ENCODE peak calls at places on chromosome 2, in eight cellular contexts. One of them, this sample, is unnamed.

GRCh38 chr2:227188292-227188691 is 23.9 kb downstream of the COL4A3 start:
- DNase-seq in naive B cell: no peak
- DNase-seq in Ammon's horn: no peak
- DNase-seq in central memory CD4-positive, alpha-beta T cell: no peak
- DNase-seq in globus pallidus: no peak
- DNase-seq in HepG2: no peak
- DNase-seq in SHP77: no peak
- DNase-seq in left ventricle myocardium inferior: no peak
- DNase-seq in this sample: peak; percentile 37

GRCh38 chr2:20199381-20200270 is 25.3 kb downstream of the SDC1 start:
- DNase-seq in central memory CD4-positive, alpha-beta T cell: no peak
- DNase-seq in Ammon's horn: no peak
- DNase-seq in SHP77: no peak
- DNase-seq in left ventricle myocardium inferior: no peak
- DNase-seq in HepG2: no peak
- DNase-seq in naive B cell: no peak
- DNase-seq in globus pallidus: no peak
- DNase-seq in this sample: no peak

GRCh38 chr2:96971926-96972444 is 14.4 kb downstream of the FAM178B start:
- DNase-seq in central memory CD4-positive, alpha-beta T cell: no peak
- DNase-seq in HepG2: no peak
- DNase-seq in naive B cell: no peak
- DNase-seq in left ventricle myocardium inferior: no peak
- DNase-seq in SHP77: no peak
- DNase-seq in Ammon's horn: no peak
- DNase-seq in globus pallidus: no peak
- DNase-seq in this sample: no peak

GRCh38 chr2:158042245-158042644 is 59.4 kb upstream of the UPP2 start:
- DNase-seq in HepG2: no peak
- DNase-seq in left ventricle myocardium inferior: no peak
- DNase-seq in Ammon's horn: no peak
- DNase-seq in naive B cell: no peak
- DNase-seq in SHP77: no peak
- DNase-seq in central memory CD4-positive, alpha-beta T cell: no peak
- DNase-seq in globus pallidus: no peak
- DNase-seq in this sample: no peak

GRCh38 chr2:64202206-64202864 is 58.1 kb upstream of the PELI1 start:
- DNase-seq in globus pallidus: no peak
- DNase-seq in left ventricle myocardium inferior: no peak
- DNase-seq in HepG2: no peak
- DNase-seq in naive B cell: no peak
- DNase-seq in SHP77: no peak
- DNase-seq in central memory CD4-positive, alpha-beta T cell: peak; percentile 34
- DNase-seq in Ammon's horn: no peak
- DNase-seq in this sample: peak; percentile 25

GRCh38 chr2:96090181-96090500 is 26.2 kb downstream of the ADRA2B start:
- DNase-seq in globus pallidus: peak; percentile 75
- DNase-seq in SHP77: peak; percentile 20
- DNase-seq in central memory CD4-positive, alpha-beta T cell: no peak
- DNase-seq in HepG2: no peak
- DNase-seq in Ammon's horn: peak; percentile 74
- DNase-seq in left ventricle myocardium inferior: peak; percentile 18
- DNase-seq in naive B cell: no peak
- DNase-seq in this sample: no peak

GRCh38 chr2:54665436-54665856 is 58.0 kb upstream of the EML6 start:
- DNase-seq in naive B cell: peak; percentile 32
- DNase-seq in HepG2: peak; percentile 76
- DNase-seq in Ammon's horn: peak; percentile 56
- DNase-seq in globus pallidus: no peak
- DNase-seq in SHP77: peak; percentile 78
- DNase-seq in left ventricle myocardium inferior: no peak
- DNase-seq in central memory CD4-positive, alpha-beta T cell: peak; percentile 21
- DNase-seq in this sample: peak; percentile 32

GRCh38 chr2:165002638-165003037 is 47.3 kb upstream of the SLC38A11 start:
- DNase-seq in left ventricle myocardium inferior: no peak
- DNase-seq in SHP77: no peak
- DNase-seq in central memory CD4-positive, alpha-beta T cell: no peak
- DNase-seq in naive B cell: no peak
- DNase-seq in HepG2: no peak
- DNase-seq in globus pallidus: no peak
- DNase-seq in Ammon's horn: no peak
- DNase-seq in this sample: no peak

GRCh38 chr2:70088508-70089219 is 1.4 kb downstream of the PCBP1 start:
- DNase-seq in naive B cell: no peak
- DNase-seq in SHP77: no peak
- DNase-seq in HepG2: peak; percentile 41
- DNase-seq in globus pallidus: no peak
- DNase-seq in Ammon's horn: no peak
- DNase-seq in central memory CD4-positive, alpha-beta T cell: no peak
- DNase-seq in left ventricle myocardium inferior: no peak
- DNase-seq in this sample: peak; percentile 37

GRCh38 chr2:148906136-148906535 is 31.1 kb downstream of the KIF5C start:
- DNase-seq in Ammon's horn: no peak
- DNase-seq in HepG2: no peak
- DNase-seq in globus pallidus: no peak
- DNase-seq in left ventricle myocardium inferior: no peak
- DNase-seq in SHP77: no peak
- DNase-seq in naive B cell: no peak
- DNase-seq in central memory CD4-positive, alpha-beta T cell: no peak
- DNase-seq in this sample: no peak

GRCh38 chr2:55109219-55109891 is 59.1 kb upstream of the RTN4 start:
- DNase-seq in HepG2: peak; percentile 89
- DNase-seq in left ventricle myocardium inferior: no peak
- DNase-seq in central memory CD4-positive, alpha-beta T cell: no peak
- DNase-seq in Ammon's horn: no peak
- DNase-seq in globus pallidus: no peak
- DNase-seq in SHP77: peak; percentile 93
- DNase-seq in naive B cell: no peak
- DNase-seq in this sample: no peak

GRCh38 chr2:21676056-21676455 is 552.3 kb downstream of the TDRD15 start:
- DNase-seq in naive B cell: no peak
- DNase-seq in Ammon's horn: no peak
- DNase-seq in central memory CD4-positive, alpha-beta T cell: no peak
- DNase-seq in left ventricle myocardium inferior: no peak
- DNase-seq in globus pallidus: no peak
- DNase-seq in HepG2: no peak
- DNase-seq in SHP77: no peak
- DNase-seq in this sample: no peak

GRCh38 chr2:6080837-6081541 is 388.8 kb downstream of the SOX11 start:
- DNase-seq in central memory CD4-positive, alpha-beta T cell: no peak
- DNase-seq in naive B cell: no peak
- DNase-seq in SHP77: no peak
- DNase-seq in Ammon's horn: peak; percentile 86
- DNase-seq in left ventricle myocardium inferior: no peak
- DNase-seq in HepG2: no peak
- DNase-seq in globus pallidus: peak; percentile 90
- DNase-seq in this sample: peak; percentile 36

GRCh38 chr2:209633911-209634310 is 137.7 kb upstream of the UNC80 start:
- DNase-seq in central memory CD4-positive, alpha-beta T cell: no peak
- DNase-seq in HepG2: no peak
- DNase-seq in left ventricle myocardium inferior: no peak
- DNase-seq in globus pallidus: no peak
- DNase-seq in SHP77: no peak
- DNase-seq in naive B cell: no peak
- DNase-seq in Ammon's horn: no peak
- DNase-seq in this sample: no peak

GRCh38 chr2:100185516-100185915 is 43.1 kb upstream of the AFF3 start:
- DNase-seq in HepG2: no peak
- DNase-seq in left ventricle myocardium inferior: no peak
- DNase-seq in globus pallidus: no peak
- DNase-seq in central memory CD4-positive, alpha-beta T cell: no peak
- DNase-seq in naive B cell: no peak
- DNase-seq in SHP77: no peak
- DNase-seq in Ammon's horn: no peak
- DNase-seq in this sample: no peak

GRCh38 chr2:187429989-187430388 is 18.1 kb downstream of the CALCRL start:
- DNase-seq in naive B cell: no peak
- DNase-seq in HepG2: no peak
- DNase-seq in central memory CD4-positive, alpha-beta T cell: no peak
- DNase-seq in SHP77: no peak
- DNase-seq in Ammon's horn: peak; percentile 9
- DNase-seq in left ventricle myocardium inferior: no peak
- DNase-seq in globus pallidus: no peak
- DNase-seq in this sample: peak; percentile 54

GRCh38 chr2:120641366-120641771 is 94.3 kb upstream of the GLI2 start:
- DNase-seq in globus pallidus: no peak
- DNase-seq in central memory CD4-positive, alpha-beta T cell: no peak
- DNase-seq in left ventricle myocardium inferior: no peak
- DNase-seq in naive B cell: no peak
- DNase-seq in SHP77: no peak
- DNase-seq in HepG2: no peak
- DNase-seq in Ammon's horn: no peak
- DNase-seq in this sample: no peak

GRCh38 chr2:224957540-224958465 is 84.5 kb downstream of the DOCK10 start:
- DNase-seq in globus pallidus: peak; percentile 34
- DNase-seq in Ammon's horn: no peak
- DNase-seq in HepG2: no peak
- DNase-seq in SHP77: no peak
- DNase-seq in naive B cell: peak; percentile 61
- DNase-seq in left ventricle myocardium inferior: no peak
- DNase-seq in central memory CD4-positive, alpha-beta T cell: no peak
- DNase-seq in this sample: no peak

GRCh38 chr2:43307046-43307445 is 80.6 kb upstream of the ZFP36L2 start:
- DNase-seq in SHP77: no peak
- DNase-seq in HepG2: no peak
- DNase-seq in Ammon's horn: no peak
- DNase-seq in globus pallidus: no peak
- DNase-seq in naive B cell: no peak
- DNase-seq in left ventricle myocardium inferior: no peak
- DNase-seq in central memory CD4-positive, alpha-beta T cell: no peak
- DNase-seq in this sample: no peak

GRCh38 chr2:122239440-122239839 is 484.0 kb downstream of the TSN start:
- DNase-seq in Ammon's horn: no peak
- DNase-seq in naive B cell: no peak
- DNase-seq in globus pallidus: no peak
- DNase-seq in left ventricle myocardium inferior: no peak
- DNase-seq in central memory CD4-positive, alpha-beta T cell: no peak
- DNase-seq in HepG2: no peak
- DNase-seq in SHP77: no peak
- DNase-seq in this sample: no peak

GRCh38 chr2:206790311-206790935 is 25.0 kb downstream of the FASTKD2 start:
- DNase-seq in globus pallidus: no peak
- DNase-seq in naive B cell: no peak
- DNase-seq in SHP77: no peak
- DNase-seq in HepG2: no peak
- DNase-seq in Ammon's horn: no peak
- DNase-seq in left ventricle myocardium inferior: no peak
- DNase-seq in central memory CD4-positive, alpha-beta T cell: no peak
- DNase-seq in this sample: peak; percentile 86

GRCh38 chr2:217916504-217917254 is 86.1 kb downstream of the TNS1 start:
- DNase-seq in central memory CD4-positive, alpha-beta T cell: no peak
- DNase-seq in SHP77: no peak
- DNase-seq in naive B cell: no peak
- DNase-seq in left ventricle myocardium inferior: no peak
- DNase-seq in globus pallidus: no peak
- DNase-seq in HepG2: no peak
- DNase-seq in Ammon's horn: no peak
- DNase-seq in this sample: no peak

GRCh38 chr2:67733517-67733916 is 329.3 kb downstream of the C1D start:
- DNase-seq in left ventricle myocardium inferior: no peak
- DNase-seq in naive B cell: no peak
- DNase-seq in Ammon's horn: peak; percentile 4
- DNase-seq in globus pallidus: peak; percentile 5
- DNase-seq in HepG2: peak; percentile 8
- DNase-seq in central memory CD4-positive, alpha-beta T cell: no peak
- DNase-seq in SHP77: peak; percentile 18
- DNase-seq in this sample: peak; percentile 34

GRCh38 chr2:68318686-68319396 is 908 bp downstream of the CNRIP1 start:
- DNase-seq in Ammon's horn: peak; percentile 46
- DNase-seq in central memory CD4-positive, alpha-beta T cell: no peak
- DNase-seq in globus pallidus: peak; percentile 33
- DNase-seq in SHP77: peak; percentile 37
- DNase-seq in HepG2: no peak
- DNase-seq in left ventricle myocardium inferior: peak; percentile 38
- DNase-seq in naive B cell: no peak
- DNase-seq in this sample: no peak

GRCh38 chr2:74053959-74054715 is 69.4 kb downstream of the TET3 start:
- DNase-seq in Ammon's horn: no peak
- DNase-seq in central memory CD4-positive, alpha-beta T cell: no peak
- DNase-seq in SHP77: no peak
- DNase-seq in globus pallidus: no peak
- DNase-seq in HepG2: no peak
- DNase-seq in naive B cell: no peak
- DNase-seq in left ventricle myocardium inferior: no peak
- DNase-seq in this sample: no peak

GRCh38 chr2:236720974-236721600 is 151.5 kb downstream of the ACKR3 start:
- DNase-seq in naive B cell: no peak
- DNase-seq in globus pallidus: no peak
- DNase-seq in central memory CD4-positive, alpha-beta T cell: no peak
- DNase-seq in left ventricle myocardium inferior: no peak
- DNase-seq in SHP77: peak; percentile 47
- DNase-seq in HepG2: no peak
- DNase-seq in Ammon's horn: no peak
- DNase-seq in this sample: no peak

GRCh38 chr2:230947908-230948365 is 22.9 kb upstream of the GPR55 start:
- DNase-seq in left ventricle myocardium inferior: no peak
- DNase-seq in central memory CD4-positive, alpha-beta T cell: no peak
- DNase-seq in globus pallidus: peak; percentile 24
- DNase-seq in Ammon's horn: peak; percentile 48
- DNase-seq in SHP77: no peak
- DNase-seq in HepG2: no peak
- DNase-seq in naive B cell: no peak
- DNase-seq in this sample: no peak

GRCh38 chr2:207163053-207163814 is 2.5 kb downstream of the KLF7 start:
- DNase-seq in central memory CD4-positive, alpha-beta T cell: no peak
- DNase-seq in Ammon's horn: peak; percentile 59
- DNase-seq in HepG2: peak; percentile 75
- DNase-seq in naive B cell: no peak
- DNase-seq in globus pallidus: peak; percentile 73
- DNase-seq in left ventricle myocardium inferior: no peak
- DNase-seq in SHP77: no peak
- DNase-seq in this sample: peak; percentile 89

GRCh38 chr2:117057021-117057420 is 757.5 kb upstream of the DDX18 start:
- DNase-seq in SHP77: no peak
- DNase-seq in left ventricle myocardium inferior: no peak
- DNase-seq in Ammon's horn: no peak
- DNase-seq in naive B cell: no peak
- DNase-seq in HepG2: no peak
- DNase-seq in central memory CD4-positive, alpha-beta T cell: no peak
- DNase-seq in globus pallidus: no peak
- DNase-seq in this sample: no peak

GRCh38 chr2:154533300-154533940 is 165.1 kb upstream of the KCNJ3 start:
- DNase-seq in central memory CD4-positive, alpha-beta T cell: no peak
- DNase-seq in Ammon's horn: no peak
- DNase-seq in naive B cell: no peak
- DNase-seq in HepG2: no peak
- DNase-seq in globus pallidus: no peak
- DNase-seq in SHP77: no peak
- DNase-seq in left ventricle myocardium inferior: no peak
- DNase-seq in this sample: no peak

GRCh38 chr2:127428057-127428814 is 10.0 kb downstream of the PROC start:
- DNase-seq in central memory CD4-positive, alpha-beta T cell: no peak
- DNase-seq in globus pallidus: no peak
- DNase-seq in left ventricle myocardium inferior: no peak
- DNase-seq in SHP77: no peak
- DNase-seq in Ammon's horn: no peak
- DNase-seq in naive B cell: no peak
- DNase-seq in HepG2: no peak
- DNase-seq in this sample: no peak

This sample was measured in astrocyte of the hippocampus.